ENCODE peak calls at places on chromosomes 2 and 18, in four cellular contexts. U is neural progenitor cell, O is AG04449, F is upper lobe of right lung. L is an unnamed sample.

GRCh38 chr18:28095041-28095440 is 81.9 kb downstream of the CDH2 start:
- DNase-seq in U (no peak), F (no peak), O (peak; percentile 28), L (no peak)

GRCh38 chr18:64100136-64100922 is 48.6 kb downstream of the LINC00305 start:
- DNase-seq in O (no peak), F (no peak), U (peak; percentile 9), L (no peak)

GRCh38 chr18:75200644-75201272 is 8.2 kb downstream of the PTGR3 start:
- DNase-seq in F (no peak), O (no peak), U (no peak), L (no peak)

GRCh38 chr2:233953106-233953801 is 36.1 kb downstream of the TRPM8 start:
- DNase-seq in F (no peak), O (no peak), U (no peak), L (no peak)

GRCh38 chr18:9708882-9709877 is 1.1 kb downstream of the RAB31 start:
- DNase-seq in U (peak; percentile 65), O (no peak), F (peak; percentile 67), L (peak; percentile 10)

GRCh38 chr18:79988925-79989361 is 580 bp upstream of the TXNL4A start:
- DNase-seq in O (no peak), U (peak; percentile 66), F (peak; percentile 67), L (no peak)

GRCh38 chr2:149038442-149039212 is at the start of gene LYPD6B:
- DNase-seq in O (no peak), U (peak; percentile 70), F (peak; percentile 80), L (no peak)

GRCh38 chr2:28382755-28383154 is 9.9 kb upstream of the FOSL2 start:
- DNase-seq in F (peak; percentile 40), O (no peak), U (no peak), L (no peak)

GRCh38 chr18:34322365-34323289 is 97.9 kb upstream of the NOL4 start:
- DNase-seq in F (peak; percentile 66), O (no peak), U (peak; percentile 85), L (peak; percentile 79)

GRCh38 chr2:36800381-36800780 is 103.9 kb downstream of the VIT start:
- DNase-seq in O (no peak), U (no peak), F (no peak), L (no peak)

GRCh38 chr2:89833780-89834117 is 1142.3 kb downstream of the RPIA start:
- DNase-seq in U (no peak), F (no peak), O (no peak), L (no peak)

GRCh38 chr2:133334923-133335322 is 233.3 kb downstream of the NCKAP5 start:
- DNase-seq in O (no peak), U (peak; percentile 5), F (no peak), L (no peak)

GRCh38 chr2:113203217-113203530 is 29.4 kb downstream of the PSD4 start:
- DNase-seq in U (no peak), F (no peak), O (no peak), L (no peak)

GRCh38 chr18:49966090-49966489 is 152.8 kb upstream of the ACAA2 start:
- DNase-seq in O (no peak), F (no peak), U (no peak), L (no peak)

GRCh38 chr2:181203412-181203811 is 223.0 kb downstream of the UBE2E3 start:
- DNase-seq in F (no peak), O (peak; percentile 58), U (no peak), L (no peak)

GRCh38 chr2:45412754-45413379 is 198.2 kb downstream of the SRBD1 start:
- DNase-seq in F (no peak), O (no peak), U (no peak), L (no peak)

GRCh38 chr2:216536725-216537124 is 38.1 kb downstream of the RPL37A start:
- DNase-seq in O (no peak), F (no peak), U (no peak), L (peak; percentile 33)

GRCh38 chr18:55093808-55094207 is 134.5 kb upstream of the CCDC68 start:
- DNase-seq in O (no peak), F (no peak), U (no peak), L (no peak)

GRCh38 chr18:42798606-42799005 is 316.9 kb downstream of the RIT2 start:
- DNase-seq in F (no peak), O (no peak), U (peak; percentile 4), L (no peak)

GRCh38 chr2:64876137-64876647 is 113.0 kb upstream of the SLC1A4 start:
- DNase-seq in O (no peak), F (no peak), U (peak; percentile 86), L (no peak)

GRCh38 chr2:217058791-217059755 is 199.2 kb upstream of the TNP1 start:
- DNase-seq in U (no peak), F (no peak), O (no peak), L (no peak)

GRCh38 chr2:40039543-40039942 is 260.5 kb upstream of the THUMPD2 start:
- DNase-seq in F (no peak), O (no peak), U (no peak), L (no peak)

GRCh38 chr2:2899826-2900225 is 477.8 kb downstream of the EIPR1 start:
- DNase-seq in F (no peak), O (no peak), U (no peak), L (no peak)

L was measured in G401.